ENCODE peak calls at places on chromosomes 13 and 19, in five cellular contexts. T is K562, S is A549, F is HepG2, G is GM12878. X is an unnamed sample.

GRCh38 chr19:19823916-19824315 is 2.4 kb upstream of the ZNF506 start:
- DNase-seq in T (no peak), S (no peak), F (no peak), G (peak), X (no peak)

GRCh38 chr19:10096615-10096963 is 5.9 kb downstream of the ANGPTL6 start:
- DNase-seq in T (no peak), S (no peak), F (no peak), G (no peak), X (no peak)

GRCh38 chr13:33015791-33016323 is 366 bp upstream of the KL start:
- DNase-seq in F (no peak), S (no peak), T (no peak), G (no peak), X (peak)

GRCh38 chr13:30043631-30043925 is 193.2 kb upstream of the UBL3 start:
- DNase-seq in S (no peak), F (no peak), T (no peak), G (no peak), X (no peak)

GRCh38 chr13:98915563-98916348 is 62.1 kb downstream of the DOCK9 start:
- DNase-seq in S (no peak), T (no peak), G (no peak), F (no peak), X (no peak)

GRCh38 chr19:12996542-12997094 is 1.3 kb downstream of the NFIX start:
- DNase-seq in T (peak), F (peak), G (no peak), S (no peak), X (peak)

GRCh38 chr19:53876651-53877224 is 5.3 kb upstream of the PRKCG start:
- DNase-seq in F (no peak), S (peak), T (no peak), G (no peak), X (no peak)

GRCh38 chr19:3684817-3685410 is 15.4 kb downstream of the PIP5K1C start:
- DNase-seq in F (no peak), T (no peak), S (no peak), G (no peak), X (no peak)

GRCh38 chr13:84431646-84432045 is 549.4 kb upstream of the SLITRK1 start:
- DNase-seq in S (no peak), G (no peak), F (no peak), T (no peak), X (no peak)

GRCh38 chr13:95256086-95256485 is 45.2 kb downstream of the ABCC4 start:
- DNase-seq in S (peak), G (no peak), T (no peak), F (peak), X (no peak)

GRCh38 chr13:77002590-77003190 is 10.8 kb downstream of the CLN5 start:
- DNase-seq in T (no peak), S (peak), F (peak), G (no peak), X (peak)

GRCh38 chr19:56692496-56692895 is 20.9 kb upstream of the ZNF835 start:
- DNase-seq in T (no peak), F (no peak), S (no peak), G (no peak), X (no peak)

GRCh38 chr13:21175656-21176194 is 627 bp downstream of the SKA3 start:
- DNase-seq in G (no peak), T (no peak), S (no peak), F (peak), X (no peak)

GRCh38 chr13:33806470-33807248 is 11.3 kb upstream of the RFC3 start:
- DNase-seq in S (no peak), T (no peak), F (no peak), G (no peak), X (no peak)

GRCh38 chr13:23799945-23800344 is 89.3 kb downstream of the MIPEP start:
- DNase-seq in G (peak), S (no peak), T (no peak), F (no peak), X (no peak)

GRCh38 chr13:43041368-43041921 is 18.1 kb downstream of the DNAJC15 start:
- DNase-seq in F (no peak), G (no peak), S (no peak), T (no peak), X (no peak)

GRCh38 chr13:112980441-112980840 is 11.4 kb downstream of the MCF2L start:
- DNase-seq in G (no peak), F (no peak), S (no peak), T (no peak), X (no peak)

GRCh38 chr13:99436686-99437416 is 64.4 kb upstream of the TM9SF2 start:
- DNase-seq in G (no peak), F (peak), S (peak), T (peak), X (peak)

GRCh38 chr19:49881672-49882394 is 4.3 kb downstream of the TBC1D17 start:
- DNase-seq in T (peak), F (no peak), S (peak), G (no peak), X (peak)

GRCh38 chr19:49879243-49879960 is 1.9 kb downstream of the TBC1D17 start:
- DNase-seq in S (peak), T (no peak), F (no peak), G (no peak), X (no peak)

GRCh38 chr19:49881186-49881585 is 3.7 kb downstream of the TBC1D17 start:
- DNase-seq in S (no peak), T (no peak), G (no peak), F (no peak), X (no peak)

GRCh38 chr19:49878744-49879070 is 1.2 kb downstream of the TBC1D17 start:
- DNase-seq in F (no peak), T (no peak), G (no peak), S (no peak), X (no peak)

GRCh38 chr19:49880162-49880869 is 2.8 kb downstream of the TBC1D17 start:
- DNase-seq in F (no peak), G (no peak), S (no peak), T (no peak), X (no peak)
- TF ChIP-seq JUNB in F (no peak), G (no peak), S (no peak), T (no peak), X (no peak)

GRCh38 chr13:102945324-102945815 is 99.5 kb downstream of the ERCC5 start:
- DNase-seq in T (no peak), F (no peak), S (no peak), G (no peak), X (no peak)
- TF ChIP-seq JUNB in T (no peak), F (no peak), S (no peak), G (no peak), X (no peak)

DNA sequence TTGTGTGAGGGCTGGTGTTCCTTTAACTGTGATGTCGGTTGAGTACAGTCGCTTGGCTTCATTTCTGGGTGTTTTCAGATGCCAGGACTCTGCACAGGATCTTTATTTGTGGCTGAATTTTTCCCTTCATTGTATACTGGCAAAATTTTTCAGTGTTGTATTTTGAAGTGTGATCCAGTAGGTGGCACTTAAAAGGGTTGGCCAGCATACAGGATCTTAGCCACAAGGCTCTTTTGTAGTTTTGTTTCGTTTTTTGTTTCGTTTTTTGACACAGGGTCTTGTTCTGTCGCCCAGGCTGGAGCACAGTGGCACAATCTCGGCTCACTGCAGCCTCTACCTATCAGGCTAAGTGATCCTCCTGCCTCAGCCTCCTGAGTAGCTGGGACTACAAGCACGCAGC is 8.7 kb downstream of the FCAR start:
- DNase-seq in T (no peak), F (peak), G (peak), S (peak), X (no peak)
- TF ChIP-seq JUNB in T (no peak), F (no peak), G (no peak), S (no peak), X (no peak)

GRCh38 chr19:40718774-40719391 is 2.0 kb downstream of the ITPKC start:
- DNase-seq in G (peak), T (peak), F (peak), S (peak), X (peak)
- TF ChIP-seq JUNB in G (no peak), T (no peak), F (no peak), S (no peak), X (no peak)

DNA sequence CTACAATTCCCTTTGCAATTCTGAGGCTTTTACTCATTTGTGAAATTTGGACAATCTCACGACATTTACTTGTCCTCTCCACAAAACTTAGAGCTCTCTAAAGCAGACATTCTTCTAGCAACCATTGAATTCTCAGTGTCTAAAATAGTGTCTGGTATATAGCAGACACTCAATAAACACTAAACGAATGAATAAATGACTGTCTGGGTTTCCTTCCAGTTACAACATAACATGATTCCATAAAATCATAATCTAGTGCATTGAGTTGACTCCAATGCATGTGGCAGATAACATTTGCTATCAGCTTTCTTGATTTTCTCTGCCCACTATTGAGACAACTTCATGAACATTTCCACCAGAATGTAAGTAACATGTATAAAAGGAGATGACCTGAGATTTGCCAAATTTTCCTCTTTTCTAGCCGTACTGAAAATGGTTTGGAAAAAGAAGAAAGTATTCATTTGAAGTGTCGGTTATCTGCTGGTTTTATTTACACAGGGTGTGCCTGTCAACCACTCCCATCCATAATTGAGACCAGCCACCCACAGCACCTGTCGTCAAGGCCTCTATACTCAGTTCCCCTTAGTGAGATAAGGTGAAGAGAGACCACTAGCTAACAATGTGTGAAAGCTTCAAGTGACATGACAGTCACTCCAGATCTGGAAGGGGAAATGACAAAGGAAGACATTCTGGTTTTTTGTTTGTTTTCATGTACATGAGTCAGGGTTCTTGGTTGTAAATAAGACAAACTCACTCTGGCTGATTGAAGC is 4.8 kb upstream of the SERP2 start:
- DNase-seq in T (no peak), S (no peak), G (no peak), F (no peak), X (no peak)
- TF ChIP-seq JUNB in T (no peak), S (no peak), G (no peak), F (no peak), X (no peak)

DNA sequence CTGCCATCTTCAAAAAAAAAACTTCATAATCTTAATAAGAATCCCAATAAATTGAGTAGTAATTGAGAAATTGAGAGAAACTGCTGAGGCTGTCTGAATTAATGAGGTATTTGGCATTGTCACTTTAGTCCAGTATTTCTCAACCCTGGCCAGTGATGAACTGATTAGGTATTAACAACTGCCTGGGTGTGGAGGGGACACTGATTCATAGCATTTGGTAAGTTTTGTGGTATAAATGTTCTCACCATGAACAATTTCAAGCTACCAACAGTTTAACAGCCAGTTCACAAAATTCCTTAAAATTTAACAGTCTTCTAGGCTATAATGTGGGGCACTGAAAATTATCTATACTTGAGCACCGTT is 18.3 kb downstream of the GPC6 start:
- DNase-seq in S (no peak), F (no peak), G (no peak), T (no peak), X (no peak)
- TF ChIP-seq JUNB in S (no peak), F (no peak), G (no peak), T (no peak), X (no peak)

GRCh38 chr19:17450264-17451075 is 2.0 kb upstream of the TMEM221 start:
- DNase-seq in T (no peak), S (peak), F (no peak), G (no peak), X (no peak)
- TF ChIP-seq JUNB in T (no peak), S (no peak), F (no peak), G (peak), X (no peak)

DNA sequence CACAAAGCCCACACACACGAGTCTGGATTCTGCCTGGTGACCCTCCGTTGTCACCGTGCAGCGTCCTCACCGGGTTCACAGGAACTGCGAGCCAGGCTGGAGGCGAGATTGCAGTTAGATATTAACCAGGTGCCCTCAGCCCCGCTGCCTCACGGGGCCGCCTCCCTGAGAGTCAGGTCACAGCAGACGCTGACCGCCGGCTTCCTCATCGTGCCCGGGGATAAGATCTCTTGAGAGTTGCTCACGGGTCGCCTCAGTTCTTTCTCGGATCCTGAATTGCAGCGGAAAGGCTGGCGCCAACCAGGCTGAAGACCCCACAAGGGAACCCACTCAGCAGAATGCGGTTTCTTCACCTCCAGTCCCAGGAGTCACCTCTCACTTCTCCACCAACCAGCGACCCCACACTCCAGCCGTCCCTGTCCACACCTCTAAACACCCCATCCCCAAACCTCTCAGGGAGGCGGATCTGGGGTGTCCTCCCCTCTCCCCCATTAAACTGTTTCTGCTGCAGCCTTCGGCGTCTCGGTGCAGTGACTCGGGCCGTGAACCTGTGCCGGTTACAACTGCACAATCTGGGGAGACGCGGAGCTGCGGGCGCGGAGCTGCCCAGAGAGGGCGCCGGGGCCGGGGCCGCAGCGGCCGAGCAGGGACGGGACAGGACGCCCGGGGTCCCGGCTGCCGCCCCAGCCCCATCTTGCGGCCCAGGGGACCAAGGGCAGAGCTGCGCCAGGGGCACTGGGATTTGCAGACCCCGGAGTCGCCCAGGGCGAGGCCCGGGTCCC is 591 bp downstream of the ZNF823 start:
- DNase-seq in G (no peak), S (peak), F (peak), T (peak), X (peak)
- TF ChIP-seq JUNB in G (no peak), S (no peak), F (no peak), T (no peak), X (no peak)

X was measured in GM23338.